ENCODE peak calls at places on chromosomes 4 and X, in six cellular contexts. J is SHP77; S is stimulated activated CD8-positive, alpha-beta memory T cell treated with anti-CD3 and anti-CD28 coated beads, Interleukin-7, amount 100 ng/mL, for 24 hours; W is CD8-positive, alpha-beta memory T cell; L is Calu3; E is activated B cell treated with CpG ODN at 0.5 μM for 24 hours. Q is an unnamed sample.

GRCh38 chr4:30600246-30600645 is 119.9 kb upstream of the PCDH7 start:
- DNase-seq in J (no peak), S (no peak), W (no peak), L (no peak), E (no peak), Q (no peak)

GRCh38 chr4:80495847-80496246 is 160.3 kb downstream of the CFAP299 start:
- DNase-seq in J (no peak), S (no peak), W (no peak), L (no peak), E (no peak), Q (no peak)

GRCh38 chrX:140318306-140318705 is 186.6 kb downstream of the SOX3 start:
- DNase-seq in J (no peak), S (no peak), W (no peak), L (no peak), E (no peak), Q (no peak)

GRCh38 chrX:9456250-9457074 is 8.4 kb upstream of the TBL1X start:
- DNase-seq in J (no peak), S (no peak), W (no peak), L (no peak), E (no peak), Q (no peak)

GRCh38 chrX:18973527-18974192 is 10.3 kb downstream of the PHKA2 start:
- DNase-seq in J (no peak), S (no peak), W (no peak), L (peak), E (no peak), Q (no peak)

GRCh38 chr4:26860922-26861433 is 337 bp downstream of the STIM2 start:
- DNase-seq in J (no peak), S (no peak), W (no peak), L (peak), E (peak), Q (peak)

GRCh38 chrX:17377047-17377692 is 2.2 kb downstream of the NHS start:
- DNase-seq in J (peak), S (no peak), W (no peak), L (peak), E (no peak), Q (peak)

GRCh38 chrX:110003167-110004156 is 548 bp downstream of the TMEM164 start:
- DNase-seq in J (no peak), S (no peak), W (no peak), L (peak), E (no peak), Q (no peak)

GRCh38 chrX:153687121-153688039 is at the start of gene SLC6A8:
- DNase-seq in J (no peak), S (no peak), W (peak), L (peak), E (peak), Q (peak)

GRCh38 chrX:47266643-47267042 is 33.8 kb downstream of the USP11 start:
- DNase-seq in J (no peak), S (no peak), W (no peak), L (no peak), E (no peak), Q (no peak)

GRCh38 chr4:33996075-33996718 is 2248.1 kb downstream of the ARAP2 start:
- DNase-seq in J (no peak), S (no peak), W (no peak), L (no peak), E (no peak), Q (no peak)

GRCh38 chr4:184851200-184851541 is 25.4 kb upstream of the ACSL1 start:
- DNase-seq in J (no peak), S (no peak), W (no peak), L (no peak), E (no peak), Q (no peak)

GRCh38 chrX:40097492-40098263 is at the start of gene BCOR:
- DNase-seq in J (peak), S (no peak), W (peak), L (peak), E (peak), Q (peak)

GRCh38 chr4:53682908-53683307 is 91.6 kb upstream of the LNX1 start:
- DNase-seq in J (no peak), S (no peak), W (no peak), L (no peak), E (no peak), Q (peak)

GRCh38 chr4:138751290-138751689 is 264.3 kb upstream of the NOCT start:
- DNase-seq in J (no peak), S (no peak), W (no peak), L (no peak), E (no peak), Q (no peak)

GRCh38 chr4:73103799-73104503 is 34.4 kb upstream of the COX18 start:
- DNase-seq in J (no peak), S (no peak), W (no peak), L (no peak), E (no peak), Q (no peak)

GRCh38 chr4:102723511-102723910 is 37.3 kb downstream of the MANBA start:
- DNase-seq in J (no peak), S (no peak), W (no peak), L (no peak), E (no peak), Q (no peak)

GRCh38 chr4:75995727-75996126 is 5.0 kb upstream of the SDAD1 start:
- DNase-seq in J (peak), S (no peak), W (no peak), L (no peak), E (no peak), Q (no peak)

Q was measured in occipital lobe.